ENCODE peak calls at places on chromosomes 16 and 17, in nine cellular contexts. I, R, Z, M, B, F, T, U and V are unnamed samples.

GRCh38 chr16:71230122-71230845 is at the start of gene HYDIN:
- DNase-seq in I (peak), R (no peak), Z (peak), M (peak), B (peak), F (peak), T (peak), U (peak), V (peak)

GRCh38 chr17:32878211-32878610 is 1.3 kb upstream of the MYO1D start:
- DNase-seq in I (no peak), R (no peak), Z (peak), M (no peak), B (no peak), F (peak), T (no peak), U (peak), V (no peak)

GRCh38 chr17:46007461-46007965 is 8.5 kb downstream of the STH start:
- DNase-seq in I (no peak), R (no peak), Z (no peak), M (no peak), B (no peak), F (no peak), T (no peak), U (no peak), V (no peak)

GRCh38 chr16:4780235-4780634 is 7.9 kb downstream of the SEPTIN12 start:
- DNase-seq in I (no peak), R (no peak), Z (peak), M (no peak), B (no peak), F (no peak), T (no peak), U (no peak), V (no peak)

GRCh38 chr16:58492735-58493134 is 7.2 kb upstream of the NDRG4 start:
- DNase-seq in I (peak), R (no peak), Z (no peak), M (no peak), B (no peak), F (no peak), T (peak), U (peak), V (no peak)

GRCh38 chr17:50903604-50904521 is 37.7 kb upstream of the TOB1 start:
- DNase-seq in I (peak), R (no peak), Z (peak), M (no peak), B (no peak), F (no peak), T (no peak), U (no peak), V (no peak)

GRCh38 chr16:14669776-14670175 is 24.3 kb downstream of the PLA2G10 start:
- DNase-seq in I (no peak), R (no peak), Z (no peak), M (no peak), B (no peak), F (no peak), T (no peak), U (peak), V (no peak)

GRCh38 chr17:81057079-81057730 is 22.3 kb downstream of the BAIAP2 start:
- DNase-seq in I (peak), R (no peak), Z (peak), M (no peak), B (peak), F (no peak), T (peak), U (peak), V (no peak)

GRCh38 chr17:68347380-68347779 is 56.1 kb downstream of the ARSG start:
- DNase-seq in I (no peak), R (no peak), Z (no peak), M (no peak), B (no peak), F (no peak), T (no peak), U (no peak), V (no peak)